ENCODE peak calls at places on chromosomes 13 and 19, in nine cellular contexts. U is iPS DF 6.9; K is choroid plexus epithelial cell; F is endodermal cell; Q is heart right ventricle; E is H7; I is neural progenitor cell; N is left ventricle myocardium inferior; W is CD8-positive, alpha-beta memory T cell. C is an unnamed sample.

GRCh38 chr13:111474136-111475002 is 153.9 kb downstream of the TEX29 start:
- DNase-seq in N (no peak), W (no peak), Q (no peak), U (peak; percentile 35), I (peak; percentile 74), K (peak; percentile 66), E (peak; percentile 92), F (peak; percentile 68), C (no peak)

GRCh38 chr19:30521937-30522336 is 149.8 kb downstream of the ZNF536 start:
- DNase-seq in N (no peak), E (no peak), Q (no peak), I (no peak), U (no peak), F (no peak), W (no peak), K (no peak), C (no peak)

GRCh38 chr19:8648240-8648639 is 17.8 kb downstream of the NFILZ start:
- DNase-seq in N (no peak), K (peak; percentile 36), E (no peak), U (no peak), I (no peak), W (no peak), F (no peak), Q (no peak), C (no peak)

GRCh38 chr19:45470147-45471081 is 2.6 kb downstream of the FOSB start:
- DNase-seq in K (peak; percentile 25), N (no peak), E (no peak), W (peak; percentile 69), I (no peak), F (no peak), U (no peak), Q (no peak), C (no peak)

GRCh38 chr19:19115954-19116353 is 22.3 kb downstream of the TMEM161A start:
- DNase-seq in I (peak; percentile 72), Q (no peak), E (peak; percentile 91), W (peak; percentile 33), K (peak; percentile 19), N (no peak), F (peak; percentile 90), U (peak; percentile 41), C (no peak)

GRCh38 chr13:32381539-32381938 is 46.4 kb downstream of the N4BP2L1 start:
- DNase-seq in K (peak; percentile 72), W (no peak), I (peak; percentile 71), U (peak; percentile 39), N (no peak), E (peak; percentile 33), F (peak; percentile 73), Q (peak; percentile 30), C (peak; percentile 3)

GRCh38 chr19:11390359-11390758 is 6.2 kb upstream of the EPOR start:
- DNase-seq in I (no peak), U (no peak), K (no peak), N (no peak), E (no peak), Q (no peak), F (no peak), W (no peak), C (no peak)

GRCh38 chr13:52809310-52809769 is 39.1 kb downstream of the PCDH8 start:
- DNase-seq in K (peak; percentile 59), N (peak; percentile 33), W (no peak), F (peak; percentile 93), E (peak; percentile 93), I (peak; percentile 80), Q (peak; percentile 76), U (peak; percentile 77), C (peak; percentile 17)

DNA sequence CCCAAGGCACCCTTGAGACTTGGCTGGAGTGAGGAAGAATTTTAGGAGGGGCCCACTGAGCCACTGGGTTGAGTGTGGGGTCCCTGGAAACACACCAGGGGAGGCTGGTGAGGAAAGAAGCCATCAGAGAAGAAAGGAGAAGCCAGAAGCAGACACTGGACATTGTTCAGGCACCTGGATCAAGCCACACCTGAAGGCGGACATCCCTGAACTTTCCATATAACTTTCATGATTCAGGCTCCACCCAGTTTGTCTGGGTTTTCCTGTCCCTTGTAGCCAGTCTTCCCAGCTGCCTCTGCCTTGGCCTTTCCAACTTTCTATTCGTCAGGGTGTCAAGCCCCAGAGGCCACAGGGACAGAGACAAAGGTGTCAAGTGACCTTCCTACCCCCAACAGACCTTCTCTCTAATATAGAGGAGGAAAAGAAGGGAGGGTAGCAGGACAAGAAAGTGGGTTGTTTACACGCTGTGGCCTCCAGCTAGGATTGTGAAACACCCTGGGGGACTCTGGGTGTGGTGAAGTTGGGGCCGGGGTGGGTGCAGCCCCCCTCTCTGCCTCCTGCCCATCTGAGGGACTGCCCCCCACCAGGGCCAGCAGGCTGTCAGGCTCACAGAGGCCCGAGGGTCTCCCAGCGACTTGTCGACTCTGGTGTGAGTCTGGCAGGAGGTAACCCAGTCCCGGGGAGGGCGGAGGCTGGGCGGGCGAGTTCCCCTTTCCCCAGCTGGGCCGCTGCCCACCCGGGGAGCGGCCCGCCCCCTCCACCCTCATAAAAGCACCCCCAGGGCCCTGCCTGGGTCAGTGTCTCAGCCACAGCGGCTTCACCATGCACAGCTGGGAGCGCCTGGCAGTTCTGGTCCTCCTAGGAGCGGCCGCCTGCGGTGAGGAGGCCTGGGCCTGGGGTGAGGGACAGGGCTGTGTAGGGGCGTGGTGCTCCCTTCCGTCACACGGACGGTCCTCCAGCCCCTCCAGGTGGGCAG is at the start of gene CFD:
- DNase-seq in U (no peak), E (peak; percentile 58), I (no peak), F (no peak), W (no peak), N (peak; percentile 79), Q (no peak), K (no peak), C (no peak)
- H3K4me3 ChIP-seq in U (peak within 1 kb of the TSS; percentile 61), E (peak within 1 kb of the TSS; percentile 52), I (peak within 1 kb of the TSS; percentile 42), F (no peak within 1 kb of the TSS), W (no peak within 1 kb of the TSS), N (peak within 1 kb of the TSS; percentile 65), Q (peak within 1 kb of the TSS; percentile 34), K (peak within 1 kb of the TSS; percentile 52), C (peak within 1 kb of the TSS; percentile 38)

GRCh38 chr13:113209880-113210421 is 538 bp downstream of the CUL4A start:
- DNase-seq in U (no peak), W (peak; percentile 72), I (peak; percentile 62), K (peak; percentile 68), Q (no peak), F (peak; percentile 88), E (peak; percentile 83), N (peak; percentile 42), C (no peak)

GRCh38 chr13:113209336-113209879 is at the start of gene CUL4A:
- DNase-seq in F (peak; percentile 92), Q (peak; percentile 80), E (peak; percentile 95), I (peak; percentile 95), K (peak; percentile 69), N (peak; percentile 88), U (no peak), W (peak; percentile 64), C (no peak)

GRCh38 chr13:113208424-113209335 is at the start of gene PCID2:
- DNase-seq in E (peak; percentile 98), F (peak; percentile 97), W (peak; percentile 84), K (peak; percentile 91), U (peak; percentile 66), I (peak; percentile 96), N (peak; percentile 89), Q (peak; percentile 87), C (peak; percentile 55)

GRCh38 chr13:113211774-113212173 is 2.4 kb downstream of the CUL4A start:
- DNase-seq in F (peak; percentile 80), K (no peak), U (peak; percentile 39), Q (no peak), N (no peak), I (peak; percentile 51), W (no peak), E (peak; percentile 54), C (no peak)

GRCh38 chr13:113210834-113211233 is 1.4 kb downstream of the CUL4A start:
- DNase-seq in F (no peak), Q (no peak), I (no peak), W (no peak), E (no peak), U (no peak), K (no peak), N (no peak), C (no peak)
- H3K4me3 ChIP-seq in F (peak overlapping the region; percentile 93), Q (no peak overlapping the region), I (peak overlapping the region; percentile 91), W (no peak overlapping the region), E (peak overlapping the region; percentile 91), U (no peak overlapping the region), K (peak overlapping the region; percentile 26), N (peak overlapping the region; percentile 96), C (peak overlapping the region; percentile 20)

GRCh38 chr19:6481541-6482342 is at the start of gene DENND1C:
- DNase-seq in K (peak; percentile 32), W (peak; percentile 46), E (peak; percentile 81), U (no peak), I (peak; percentile 70), Q (no peak), F (peak; percentile 78), N (no peak), C (no peak)

GRCh38 chr19:6482343-6482686 is 728 bp upstream of the DENND1C start:
- DNase-seq in U (no peak), W (no peak), Q (no peak), F (no peak), K (no peak), E (no peak), I (no peak), N (no peak), C (no peak)

GRCh38 chr19:6478815-6479214 is 2.8 kb downstream of the DENND1C start:
- DNase-seq in I (no peak), U (no peak), W (no peak), F (no peak), K (no peak), E (peak; percentile 39), Q (no peak), N (no peak), C (no peak)

GRCh38 chr19:6479836-6480398 is 1.7 kb downstream of the DENND1C start:
- DNase-seq in K (no peak), W (no peak), U (no peak), N (no peak), Q (no peak), E (peak; percentile 45), I (no peak), F (no peak), C (no peak)

GRCh38 chr19:6480843-6481415 is 658 bp downstream of the DENND1C start:
- DNase-seq in I (no peak), N (no peak), U (no peak), W (no peak), Q (no peak), E (peak; percentile 19), K (no peak), F (no peak), C (no peak)
- H3K4me3 ChIP-seq in I (no peak overlapping the region), N (peak overlapping the region; percentile 44), U (no peak overlapping the region), W (peak overlapping the region; percentile 77), Q (no peak overlapping the region), E (no peak overlapping the region), K (no peak overlapping the region), F (no peak overlapping the region), C (no peak overlapping the region)

GRCh38 chr19:39434123-39435076 is 1.3 kb downstream of the RPS16 start:
- DNase-seq in F (no peak), Q (no peak), W (no peak), E (no peak), U (no peak), N (no peak), K (no peak), I (no peak), C (no peak)

GRCh38 chr19:39435499-39436349 is at the start of gene RPS16:
- DNase-seq in U (no peak), Q (peak; percentile 99), N (peak; percentile 99), I (peak; percentile 100), K (peak; percentile 98), E (peak; percentile 98), W (peak; percentile 98), F (peak; percentile 99), C (peak; percentile 88)

GRCh38 chr19:39432677-39433025 is 3.1 kb downstream of the RPS16 start:
- DNase-seq in U (no peak), W (no peak), F (no peak), I (no peak), Q (no peak), N (no peak), K (no peak), E (no peak), C (no peak)

GRCh38 chr19:39430675-39431593 is 4.8 kb downstream of the RPS16 start:
- DNase-seq in N (no peak), U (no peak), W (peak; percentile 63), F (peak; percentile 80), E (peak; percentile 49), K (peak; percentile 99), Q (peak; percentile 48), I (no peak), C (peak; percentile 96)

DNA sequence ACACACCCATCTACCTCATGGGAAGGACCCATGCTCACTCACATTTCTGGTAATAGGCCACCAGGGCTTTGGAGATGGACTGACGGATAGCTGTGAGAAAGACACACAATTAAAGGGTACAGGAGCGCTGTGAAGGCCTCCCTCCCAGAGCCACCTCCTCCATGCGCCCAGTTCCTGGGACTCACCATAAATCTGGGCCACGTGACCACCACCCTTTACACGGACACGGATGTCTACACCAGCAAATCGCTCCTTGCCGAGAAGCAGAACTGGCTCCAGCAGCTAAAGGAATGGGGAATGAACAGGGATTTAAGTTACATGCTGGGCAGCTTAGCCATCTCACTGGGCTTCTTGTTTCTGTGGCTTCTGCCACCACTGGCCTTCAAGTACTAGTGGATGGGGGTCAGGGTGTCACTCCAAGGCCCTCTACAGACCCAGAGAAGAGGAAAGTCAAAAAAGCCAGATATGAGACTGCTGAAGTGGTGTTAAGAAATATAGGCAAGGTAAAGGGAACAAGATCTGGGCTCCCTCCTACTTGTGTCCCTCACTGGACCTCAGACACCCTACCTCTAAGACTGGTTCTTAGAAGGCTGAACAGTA is 2.2 kb downstream of the RPS16 start:
- DNase-seq in F (no peak), N (no peak), U (no peak), W (no peak), E (no peak), K (no peak), Q (no peak), I (no peak), C (no peak)
- H3K4me3 ChIP-seq in F (peak overlapping the region; percentile 99), N (no peak overlapping the region), U (no peak overlapping the region), W (no peak overlapping the region), E (no peak overlapping the region), K (peak overlapping the region; percentile 10), Q (no peak overlapping the region), I (no peak overlapping the region), C (no peak overlapping the region)

C was measured in skeletal muscle cell.